ENCODE peak calls at places on chromosomes 16 and 17, in eight cellular contexts. F is lower lobe of right lung; U is right cardiac atrium; C is PC-9; K is A673; S is effector memory CD4-positive, alpha-beta T cell; T is breast epithelium; X is thoracic aorta. W is an unnamed sample.
A peak's percentile ranks its signal among the peaks of the same experiment; 100 is the strongest.

GRCh38 chr16:80594756-80595155 is 54.0 kb downstream of the DYNLRB2 start:
- DNase-seq in T (no peak), U (no peak), C (no peak), F (no peak), S (no peak), K (no peak), X (no peak), W (no peak)

GRCh38 chr17:80783971-80784370 is 207.7 kb upstream of the CHMP6 start:
- DNase-seq in T (peak; percentile 28), C (no peak), S (no peak), K (no peak), X (no peak), F (no peak), U (no peak), W (no peak)

GRCh38 chr17:81403671-81404534 is 8.6 kb downstream of the BAHCC1 start:
- DNase-seq in S (no peak), U (peak; percentile 70), F (no peak), T (no peak), K (peak; percentile 71), X (no peak), C (no peak), W (no peak)

GRCh38 chr16:50079741-50080140 is 14.0 kb downstream of the HEATR3 start:
- DNase-seq in S (no peak), U (no peak), C (no peak), T (no peak), F (no peak), X (no peak), K (no peak), W (no peak)

GRCh38 chr17:49388290-49388640 is 26.2 kb upstream of the ZNF652 start:
- DNase-seq in T (no peak), U (no peak), F (no peak), S (peak; percentile 32), X (no peak), K (no peak), C (no peak), W (peak; percentile 41)

GRCh38 chr16:81567987-81568748 is 123.6 kb downstream of the CMIP start:
- DNase-seq in U (no peak), C (peak; percentile 90), T (peak; percentile 75), F (no peak), S (no peak), K (no peak), X (no peak), W (no peak)

GRCh38 chr16:4116328-4117249 is at the start of gene ADCY9:
- DNase-seq in T (peak; percentile 61), S (peak; percentile 74), C (no peak), F (peak; percentile 86), K (peak; percentile 90), X (no peak), U (peak; percentile 95), W (peak; percentile 76)

GRCh38 chr16:56246051-56246817 is 54.9 kb downstream of the GNAO1 start:
- DNase-seq in T (peak; percentile 85), C (peak; percentile 97), F (no peak), X (no peak), K (no peak), S (no peak), U (no peak), W (no peak)

GRCh38 chr17:36791150-36791653 is 146.1 kb upstream of the LHX1 start:
- DNase-seq in F (no peak), S (no peak), X (no peak), U (no peak), K (no peak), T (no peak), C (no peak), W (no peak)

GRCh38 chr16:24848065-24848464 is 2.3 kb downstream of the SLC5A11 start:
- DNase-seq in S (no peak), X (no peak), T (no peak), F (no peak), C (peak; percentile 71), K (no peak), U (no peak), W (no peak)

GRCh38 chr16:28297308-28297707 is 5.0 kb downstream of the SBK1 start:
- DNase-seq in S (no peak), X (no peak), F (no peak), K (no peak), U (no peak), C (no peak), T (no peak), W (no peak)

GRCh38 chr17:76353599-76354316 is at the start of gene PRPSAP1:
- DNase-seq in T (peak; percentile 90), K (peak; percentile 94), C (peak; percentile 79), F (peak; percentile 93), U (peak; percentile 96), X (peak; percentile 38), S (peak; percentile 62), W (peak; percentile 85)

GRCh38 chr17:917391-917811 is 62.2 kb downstream of the NXN start:
- DNase-seq in K (no peak), T (no peak), S (no peak), F (peak; percentile 42), C (no peak), X (no peak), U (peak; percentile 71), W (no peak)

GRCh38 chr16:15484662-15485061 is 50.3 kb downstream of the BMERB1 start:
- DNase-seq in S (no peak), C (peak; percentile 60), F (no peak), X (no peak), T (no peak), K (no peak), U (no peak), W (no peak)

GRCh38 chr16:67847064-67847861 is at the start of gene CENPT:
- DNase-seq in X (no peak), F (peak; percentile 84), S (no peak), U (peak; percentile 89), K (no peak), C (peak; percentile 79), T (no peak), W (no peak)

DNA sequence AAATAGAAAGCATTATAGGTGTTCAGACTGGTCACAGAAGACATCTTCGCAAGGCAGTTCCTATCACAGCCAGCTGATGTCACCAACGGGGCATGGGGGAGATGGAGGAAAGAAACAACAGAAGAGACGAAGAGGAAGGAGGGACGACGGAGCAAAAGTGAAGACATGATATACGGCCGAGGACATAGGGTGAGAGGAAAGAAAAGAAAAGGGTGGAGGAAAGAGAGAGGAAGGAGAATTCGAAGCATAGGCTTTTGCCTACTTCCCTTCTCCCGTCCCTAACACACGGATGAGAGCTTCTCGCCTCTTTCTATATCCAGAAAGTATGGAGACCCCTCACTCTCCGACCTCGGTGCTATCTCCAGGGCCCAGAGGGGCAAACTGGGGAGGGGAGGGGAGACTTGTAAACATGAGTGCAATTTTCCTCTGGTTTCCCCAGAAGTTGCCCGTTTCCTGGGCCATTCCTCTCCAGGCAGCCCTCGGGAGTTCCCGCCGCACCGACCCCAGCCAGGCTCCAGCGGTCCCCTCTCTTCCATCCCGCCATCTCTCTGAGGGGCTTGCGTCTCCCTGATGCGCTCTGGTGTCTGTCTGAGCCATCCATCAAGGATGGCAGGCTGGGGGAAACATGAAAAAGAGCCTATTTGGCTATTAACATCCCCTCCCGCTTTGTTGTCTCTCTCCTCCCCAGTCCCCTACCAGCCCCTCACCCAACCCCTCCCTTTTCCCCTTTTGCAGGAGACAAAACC is 26.0 kb downstream of the COPZ2 start:
- DNase-seq in S (peak; percentile 6), K (peak; percentile 88), T (no peak), C (no peak), X (no peak), F (no peak), U (no peak), W (no peak)
- H3K4me3 ChIP-seq in S (peak overlapping the region; percentile 57), K (peak overlapping the region; percentile 42), T (peak overlapping the region; percentile 59), C (peak overlapping the region; percentile 23), X (peak overlapping the region; percentile 68), F (peak overlapping the region; percentile 40), U (peak overlapping the region; percentile 50), W (peak overlapping the region; percentile 29)

GRCh38 chr16:7397901-7398300 is 65.3 kb downstream of the RBFOX1 start:
- DNase-seq in X (no peak), C (no peak), F (no peak), U (no peak), S (no peak), T (no peak), K (peak; percentile 64), W (no peak)
- H3K27ac ChIP-seq in X (no peak overlapping the region), C (no peak overlapping the region), F (no peak overlapping the region), U (no peak overlapping the region), S (no peak overlapping the region), T (no peak overlapping the region), K (no peak overlapping the region), W (no peak overlapping the region)

GRCh38 chr16:88796278-88796677 is 7.3 kb upstream of the CDT1 start:
- DNase-seq in S (no peak), F (no peak), K (no peak), U (no peak), X (no peak), T (no peak), C (no peak), W (no peak)

GRCh38 chr16:88790312-88791150 is 5.5 kb upstream of the PIEZO1 start:
- DNase-seq in C (no peak), F (peak; percentile 83), X (no peak), K (no peak), S (peak; percentile 56), T (no peak), U (peak; percentile 80), W (peak; percentile 54)

GRCh38 chr16:88792668-88793587 is 7.9 kb upstream of the PIEZO1 start:
- DNase-seq in C (no peak), K (no peak), S (no peak), U (no peak), F (no peak), T (no peak), X (no peak), W (no peak)

GRCh38 chr16:88789593-88789992 is 4.6 kb upstream of the PIEZO1 start:
- DNase-seq in X (no peak), T (no peak), C (no peak), K (no peak), U (no peak), S (no peak), F (peak; percentile 55), W (no peak)

GRCh38 chr16:88792078-88792550 is 7.1 kb upstream of the PIEZO1 start:
- DNase-seq in K (no peak), X (no peak), S (no peak), F (no peak), C (no peak), U (no peak), T (no peak), W (no peak)
- H3K4me3 ChIP-seq in K (no peak overlapping the region), X (no peak overlapping the region), S (no peak overlapping the region), F (no peak overlapping the region), C (no peak overlapping the region), U (no peak overlapping the region), T (no peak overlapping the region), W (no peak overlapping the region)

GRCh38 chr16:47310792-47311211 is 150.1 kb downstream of the ITFG1 start:
- DNase-seq in U (no peak), X (no peak), K (no peak), F (no peak), T (no peak), S (no peak), C (no peak), W (no peak)

GRCh38 chr16:47309581-47310312 is 151.1 kb downstream of the ITFG1 start:
- DNase-seq in X (no peak), C (no peak), S (no peak), K (no peak), T (no peak), U (no peak), F (no peak), W (no peak)

GRCh38 chr16:47304563-47304962 is 156.3 kb downstream of the ITFG1 start:
- DNase-seq in C (no peak), U (no peak), K (no peak), T (no peak), S (no peak), X (no peak), F (no peak), W (no peak)

GRCh38 chr16:47311738-47312505 is 148.9 kb downstream of the ITFG1 start:
- DNase-seq in X (no peak), T (no peak), F (no peak), S (no peak), C (peak; percentile 38), K (peak; percentile 39), U (no peak), W (no peak)

GRCh38 chr16:47308601-47309000 is 152.3 kb downstream of the ITFG1 start:
- DNase-seq in X (no peak), S (no peak), K (no peak), T (no peak), C (no peak), U (no peak), F (no peak), W (no peak)
- H3K27ac ChIP-seq in X (no peak overlapping the region), S (no peak overlapping the region), K (no peak overlapping the region), T (no peak overlapping the region), C (no peak overlapping the region), U (no peak overlapping the region), F (no peak overlapping the region), W (no peak overlapping the region)